ENCODE peak calls at places on chromosomes 6 and 20, in five cellular contexts. G is fibroblast of lung, V is cardiac muscle cell, D is lower lobe of right lung, W is uterus. F is an unnamed sample. For H3K27me3, the result is how much of the 10 kb centered on the place peaks cover.

GRCh38 chr6:32794510-32794909 is 22.3 kb downstream of the HLA-DOB start:
- DNase-seq in G (no peak), V (no peak), D (no peak), W (no peak), F (no peak)

GRCh38 chr6:56349196-56349595 is 101.8 kb upstream of the COL21A1 start:
- DNase-seq in G (peak), V (peak), D (no peak), W (no peak), F (no peak)

GRCh38 chr6:160462551-160463109 is 114.5 kb downstream of the SLC22A3 start:
- DNase-seq in G (peak), V (peak), D (no peak), W (no peak), F (peak)

GRCh38 chr20:57672953-57673575 is 36.8 kb downstream of the PMEPA1 start:
- DNase-seq in G (no peak), V (no peak), D (no peak), W (no peak), F (no peak)

GRCh38 chr6:1524040-1524480 is 85.7 kb upstream of the FOXC1 start:
- DNase-seq in G (peak), V (peak), D (peak), W (peak), F (no peak)

GRCh38 chr6:57221936-57222683 is at the start of gene RAB23:
- DNase-seq in G (peak), V (peak), D (peak), W (peak), F (peak)

GRCh38 chr20:10171864-10172751 is 46.5 kb upstream of the SNAP25 start:
- DNase-seq in G (peak), V (peak), D (peak), W (peak), F (no peak)

GRCh38 chr6:29679962-29680361 is 990 bp downstream of the ZFP57 start:
- DNase-seq in G (no peak), V (no peak), D (no peak), W (no peak), F (no peak)

GRCh38 chr6:45378324-45378926 is 691 bp upstream of the SUPT3H start:
- DNase-seq in G (no peak), V (no peak), D (peak), W (no peak), F (peak)

GRCh38 chr6:125074120-125074519 is 79.5 kb upstream of the TPD52L1 start:
- DNase-seq in G (no peak), V (no peak), D (no peak), W (no peak), F (no peak)

GRCh38 chr20:23187759-23188158 is 101.6 kb upstream of the CD93 start:
- DNase-seq in G (no peak), V (no peak), D (peak), W (no peak), F (no peak)

GRCh38 chr6:149896491-149896890 is 1.4 kb downstream of the RAET1E start:
- DNase-seq in G (no peak), V (peak), D (no peak), W (no peak), F (no peak)

GRCh38 chr6:10409766-10410209 is 5.1 kb downstream of the TFAP2A start:
- DNase-seq in G (no peak), V (no peak), D (no peak), W (no peak), F (no peak)

GRCh38 chr20:52923123-52923543 is 49.0 kb upstream of the TSHZ2 start:
- DNase-seq in G (peak), V (peak), D (no peak), W (no peak), F (no peak)

GRCh38 chr20:23078351-23078993 is 7.7 kb downstream of the CD93 start:
- DNase-seq in G (peak), V (peak), D (no peak), W (no peak), F (no peak)

GRCh38 chr6:1836690-1837089 is 227.0 kb downstream of the FOXC1 start:
- DNase-seq in G (no peak), V (no peak), D (no peak), W (no peak), F (no peak)

GRCh38 chr6:104711371-104711770 is 148.3 kb downstream of the HACE1 start:
- DNase-seq in G (peak), V (peak), D (no peak), W (no peak), F (no peak)

GRCh38 chr6:148455674-148456559 is 113.3 kb downstream of the SASH1 start:
- DNase-seq in G (no peak), V (no peak), D (no peak), W (no peak), F (no peak)

GRCh38 chr20:4108495-4109306 is 93.3 kb upstream of the RNF24 start:
- DNase-seq in G (peak), V (peak), D (no peak), W (peak), F (peak)

GRCh38 chr6:133187657-133188453 is 53.3 kb upstream of the EYA4 start:
- DNase-seq in G (peak), V (peak), D (no peak), W (no peak), F (no peak)

GRCh38 chr20:6420336-6420735 is 297.5 kb upstream of the FERMT1 start:
- DNase-seq in G (peak), V (peak), D (no peak), W (no peak), F (no peak)

GRCh38 chr6:15245361-15246216 is at the start of gene JARID2:
- DNase-seq in G (peak), V (peak), D (peak), W (peak), F (peak)

GRCh38 chr20:22905667-22906066 is 129.4 kb upstream of the SSTR4 start:
- DNase-seq in G (peak), V (peak), D (no peak), W (peak), F (no peak)

GRCh38 chr6:17501442-17501841 is 98.7 kb upstream of the FAM8A1 start:
- DNase-seq in G (no peak), V (no peak), D (no peak), W (no peak), F (no peak)

GRCh38 chr6:108133594-108134179 is 32.1 kb upstream of the NR2E1 start:
- DNase-seq in G (peak), V (peak), D (peak), W (peak), F (peak)

GRCh38 chr20:7087803-7088202 is 320.3 kb downstream of the BMP2 start:
- DNase-seq in G (no peak), V (no peak), D (no peak), W (no peak), F (no peak)

GRCh38 chr6:140401666-140402255 is 1027.3 kb upstream of the CITED2 start:
- DNase-seq in G (no peak), V (peak), D (no peak), W (no peak), F (no peak)

GRCh38 chr6:3137057-3137777 is 18.7 kb downstream of the BPHL start:
- DNase-seq in G (no peak), V (no peak), D (no peak), W (no peak), F (no peak)

GRCh38 chr6:11785953-11786579 is 7.5 kb upstream of the ADTRP start:
- DNase-seq in G (no peak), V (no peak), D (no peak), W (no peak), F (no peak)

GRCh38 chr20:20375862-20376261 is 8.0 kb downstream of the INSM1 start:
- DNase-seq in G (no peak), V (no peak), D (no peak), W (no peak), F (no peak)

GRCh38 chr6:55853008-55854001 is 22.1 kb downstream of the BMP5 start:
- DNase-seq in G (no peak), V (no peak), D (no peak), W (no peak), F (no peak)

GRCh38 chr6:119482850-119483285 is 133.3 kb upstream of the MAN1A1 start:
- DNase-seq in G (no peak), V (no peak), D (no peak), W (no peak), F (no peak)

GRCh38 chr6:31403283-31403989 is at the start of gene MICA:
- DNase-seq in G (peak), V (peak), D (peak), W (peak), F (peak)

GRCh38 chr6:130760006-130760405 is 67.2 kb upstream of the SMLR1 start:
- DNase-seq in G (peak), V (peak), D (no peak), W (no peak), F (no peak)

GRCh38 chr20:10654630-10655029 is 19.2 kb downstream of the JAG1 start:
- DNase-seq in G (no peak), V (no peak), D (no peak), W (no peak), F (no peak)

GRCh38 chr6:82555801-82556200 is 192.2 kb downstream of the TPBG start:
- DNase-seq in G (peak), V (no peak), D (no peak), W (no peak), F (no peak)

DNA sequence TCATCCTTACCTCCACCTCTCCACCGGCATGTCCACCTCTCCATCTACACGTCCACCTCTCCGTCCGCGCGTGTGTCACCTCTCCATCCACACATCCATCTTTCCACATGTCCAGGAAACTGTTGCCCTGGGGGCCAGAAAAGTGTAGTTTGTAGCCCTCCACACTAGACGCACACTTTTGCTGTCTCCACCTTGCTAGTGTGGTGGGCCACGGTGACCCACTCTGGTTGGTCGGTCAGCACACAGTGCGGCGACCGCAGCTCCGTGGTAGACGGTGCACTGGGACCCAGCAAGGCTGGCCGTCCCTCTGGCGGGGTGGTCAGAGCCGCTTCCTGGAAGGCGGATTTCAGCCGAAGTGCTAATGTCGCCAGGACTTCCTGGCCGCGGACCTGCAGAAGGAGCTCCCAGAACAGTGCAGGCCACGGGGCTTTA is 268.6 kb downstream of the DLL1 start:
- DNase-seq in G (no peak), V (no peak), D (no peak), W (peak), F (no peak)
- H3K27me3 ChIP-seq in G (under half), V (under half), D (under half), W (under half), F (under half)

DNA sequence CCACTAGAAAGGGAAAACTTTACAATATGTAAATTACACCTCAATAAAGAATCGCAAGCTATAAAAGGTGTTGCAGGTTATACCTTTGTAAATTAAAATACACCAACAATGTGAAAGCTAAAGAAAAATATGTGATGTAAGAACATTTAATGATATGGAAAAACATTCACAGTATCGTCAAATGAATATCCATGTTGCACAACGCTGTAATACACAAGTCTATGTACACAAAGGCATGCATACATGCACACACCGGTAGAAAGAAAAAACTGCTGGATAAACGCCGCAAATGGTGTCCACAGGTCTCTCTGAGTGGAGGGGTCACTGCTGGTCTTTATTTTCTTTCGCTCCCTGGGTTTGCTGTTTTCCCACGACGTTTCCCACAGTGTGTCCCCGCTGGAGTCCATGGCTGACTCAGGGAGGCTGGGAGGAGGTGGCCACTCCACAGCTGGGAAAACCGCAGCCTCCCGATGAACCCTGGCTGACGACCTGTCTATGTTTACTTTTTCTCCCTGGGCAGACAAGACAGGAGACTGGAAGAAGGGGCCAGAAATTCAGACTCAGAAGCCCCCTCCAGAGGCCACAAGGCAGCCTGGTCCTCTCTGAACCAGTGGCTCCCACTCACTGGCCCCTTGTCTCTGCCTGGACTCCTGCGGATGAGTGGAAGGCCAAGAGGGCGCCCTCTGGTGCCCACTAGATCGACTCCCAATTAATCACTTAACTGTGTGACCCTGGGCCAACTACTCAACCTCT is 13.0 kb upstream of the BPI start:
- DNase-seq in G (peak), V (peak), D (no peak), W (peak), F (peak)
- H3K27ac ChIP-seq in G (no peak), V (no peak), D (no peak), W (no peak), F (no peak)

DNA sequence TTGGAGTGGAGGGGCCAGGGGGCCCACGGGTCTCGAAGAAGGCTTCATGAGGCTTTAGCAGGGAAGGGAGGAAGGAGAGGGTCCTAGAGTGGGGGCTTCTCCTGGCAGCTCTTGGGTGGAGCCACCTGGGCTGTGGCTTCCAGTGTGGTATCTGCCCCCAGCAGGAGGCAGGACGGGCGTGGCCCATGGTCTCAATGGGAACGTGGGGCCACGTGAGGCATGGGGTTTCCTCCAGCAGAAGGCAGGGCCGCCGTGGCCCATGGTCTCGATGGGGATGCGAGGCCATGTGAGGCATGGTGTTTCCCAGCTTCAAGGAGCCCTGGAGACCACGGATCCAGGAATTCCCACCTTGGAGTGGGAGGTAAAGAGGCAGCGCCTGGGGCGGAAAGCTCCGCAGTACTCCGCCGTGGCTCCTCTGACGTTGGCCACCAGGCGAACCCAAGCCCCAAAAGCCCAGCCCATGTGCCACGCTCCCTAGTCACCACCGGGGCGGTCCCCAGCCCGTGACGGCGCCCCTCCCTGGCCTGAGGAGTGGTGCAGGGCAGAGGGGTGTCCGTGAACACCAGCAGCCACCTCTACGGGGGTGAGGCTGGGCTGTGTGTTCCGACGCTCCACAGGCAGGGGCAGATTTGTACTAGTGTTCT is 62.0 kb upstream of the GATA5 start:
- DNase-seq in G (no peak), V (no peak), D (no peak), W (no peak), F (no peak)
- TF ChIP-seq CTCF in G (no peak), V (no peak), D (no peak), W (no peak), F (no peak)

GRCh38 chr20:51208162-51208561 is 185.3 kb upstream of the KCNG1 start:
- DNase-seq in G (no peak), V (no peak), D (no peak), W (no peak), F (no peak)

GRCh38 chr20:51216850-51217249 is 193.9 kb upstream of the KCNG1 start:
- DNase-seq in G (no peak), V (no peak), D (no peak), W (no peak), F (no peak)

GRCh38 chr20:51206032-51206662 is 183.2 kb upstream of the KCNG1 start:
- DNase-seq in G (no peak), V (no peak), D (no peak), W (no peak), F (no peak)

DNA sequence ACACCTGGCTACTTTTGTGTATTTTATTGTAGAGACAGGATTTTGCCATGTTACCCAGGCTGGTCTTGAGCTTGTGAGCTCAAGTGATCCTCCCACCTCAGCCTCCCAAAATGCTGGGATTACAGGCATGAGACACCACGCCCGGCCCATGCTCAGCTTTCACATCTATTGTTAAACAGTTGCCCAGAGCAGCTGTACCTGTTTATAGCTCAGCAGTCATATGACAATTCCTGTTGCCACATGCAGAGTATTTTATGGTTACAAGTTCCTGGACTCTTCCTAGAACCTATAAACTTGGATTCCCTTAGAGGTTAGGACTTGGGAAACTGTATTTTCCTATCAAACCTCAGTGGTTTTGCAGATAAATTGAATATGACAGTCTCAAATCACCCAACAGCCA is 188.3 kb upstream of the KCNG1 start:
- DNase-seq in G (no peak), V (no peak), D (no peak), W (no peak), F (no peak)
- H3K27me3 ChIP-seq in G (under half), V (under half), D (under half), W (under half), F (under half)

DNA sequence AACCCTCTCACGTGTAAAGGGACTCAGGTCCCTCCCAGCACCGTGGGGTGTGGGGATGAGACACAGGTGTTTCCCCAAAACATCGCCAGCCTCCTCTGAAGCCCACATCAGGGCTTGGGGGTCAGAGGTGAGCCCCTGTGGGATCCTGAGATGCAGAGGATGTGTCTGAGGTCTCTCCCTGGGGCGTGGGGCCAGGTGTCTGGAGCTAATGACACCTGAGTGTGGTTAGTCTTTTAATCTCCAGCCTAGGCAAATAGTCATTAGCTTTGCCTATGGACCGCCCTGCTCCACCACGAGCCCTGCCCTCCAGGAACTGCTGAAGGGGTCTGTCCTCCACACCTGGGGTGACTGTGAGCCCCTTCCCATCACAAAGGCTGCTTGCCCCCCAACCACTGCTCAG is 1.7 kb downstream of the SRMS start:
- DNase-seq in G (no peak), V (no peak), D (no peak), W (no peak), F (no peak)
- H3K27ac ChIP-seq in G (no peak), V (no peak), D (no peak), W (no peak), F (no peak)

GRCh38 chr6:4253604-4254211 is 118.3 kb upstream of the ECI2 start:
- DNase-seq in G (peak), V (peak), D (no peak), W (no peak), F (peak)
- TF ChIP-seq CTCF in G (peak), V (peak), D (peak), W (no peak), F (peak)

DNA sequence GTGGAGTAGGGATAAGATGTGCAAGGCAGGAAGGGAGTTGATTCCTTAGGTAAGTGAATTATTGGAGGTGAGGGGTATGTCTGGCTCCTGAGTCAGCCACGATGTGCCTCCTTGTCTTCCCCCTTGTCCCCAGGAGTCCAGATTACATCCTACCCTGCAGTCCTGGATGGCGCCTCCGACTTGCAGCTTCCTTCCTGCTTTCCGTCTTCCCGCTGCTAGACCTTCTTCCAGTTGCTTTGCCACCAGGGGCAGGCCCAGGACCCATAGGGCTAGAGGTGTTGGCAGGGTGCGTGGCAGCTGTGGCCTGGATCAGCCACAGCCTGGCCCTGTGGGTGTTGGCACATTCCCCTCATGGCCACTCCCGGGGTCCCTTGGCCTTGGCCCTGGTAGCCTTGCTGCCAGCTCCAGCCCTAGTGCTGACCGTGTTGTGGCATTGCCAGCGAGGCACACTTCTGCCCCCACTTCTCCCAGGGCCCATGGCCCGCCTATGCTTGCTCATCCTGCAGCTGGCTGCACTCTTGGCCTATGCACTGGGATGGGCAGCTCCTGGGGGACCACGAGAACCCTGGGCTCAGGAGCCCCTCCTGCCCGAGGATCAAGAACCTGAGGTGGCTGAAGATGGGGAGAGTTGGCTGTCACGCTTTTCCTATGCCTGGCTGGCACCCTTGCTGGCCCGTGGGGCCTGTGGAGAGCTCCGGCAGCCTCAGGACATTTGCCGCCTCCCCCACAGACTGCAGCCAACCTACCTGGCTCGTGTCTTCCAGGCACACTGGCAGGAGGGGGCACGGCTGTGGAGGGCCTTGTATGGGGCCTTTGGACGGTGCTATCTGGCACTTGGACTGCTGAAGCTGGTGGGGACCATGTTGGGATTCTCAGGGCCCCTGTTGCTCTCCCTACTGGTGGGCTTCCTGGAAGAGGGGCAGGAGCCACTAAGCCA is 4.9 kb downstream of the ABCC10 start:
- DNase-seq in G (no peak), V (no peak), D (no peak), W (no peak), F (no peak)
- H3K27me3 ChIP-seq in G (under half), V (under half), D (under half), W (under half), F (under half)